ENCODE peak calls at places on chromosomes 13 and 19, in eight cellular contexts. N is suprapubic skin, C is heart left ventricle, R is H54, B is tibial nerve, S is A549, U is breast epithelium, P is body of pancreas. J is an unnamed sample.

GRCh38 chr19:8308891-8309291 is 733 bp upstream of the CD320 start:
- DNase-seq in N (peak), C (no peak), R (no peak), B (peak), S (no peak), U (peak), P (no peak), J (no peak)

GRCh38 chr19:39405930-39406655 is 554 bp upstream of the ZFP36 start:
- DNase-seq in N (no peak), C (no peak), R (no peak), B (no peak), S (no peak), U (no peak), P (no peak), J (peak)

GRCh38 chr19:58033741-58034475 is at the start of gene ZSCAN1:
- DNase-seq in N (peak), C (peak), R (no peak), B (peak), S (no peak), U (peak), P (peak), J (peak)

GRCh38 chr13:62696490-62696889 is 1280.8 kb upstream of the PCDH20 start:
- DNase-seq in N (no peak), C (no peak), R (no peak), B (no peak), S (no peak), U (no peak), P (no peak), J (no peak)

GRCh38 chr19:4803736-4804695 is 12.5 kb downstream of the FEM1A start:
- DNase-seq in N (no peak), C (peak), R (no peak), B (no peak), S (peak), U (no peak), P (peak), J (peak)

GRCh38 chr19:49669511-49669910 is 3.8 kb downstream of the BCL2L12 start:
- DNase-seq in N (no peak), C (no peak), R (no peak), B (no peak), S (no peak), U (no peak), P (no peak), J (no peak)

GRCh38 chr13:27283906-27284523 is 13.4 kb downstream of the RASL11A start:
- DNase-seq in N (no peak), C (no peak), R (no peak), B (no peak), S (peak), U (no peak), P (peak), J (peak)

GRCh38 chr13:95115525-95115924 is 185.7 kb downstream of the ABCC4 start:
- DNase-seq in N (no peak), C (no peak), R (no peak), B (no peak), S (peak), U (no peak), P (no peak), J (no peak)

GRCh38 chr13:109790951-109791605 is 4.7 kb upstream of the IRS2 start:
- DNase-seq in N (no peak), C (no peak), R (peak), B (no peak), S (no peak), U (no peak), P (peak), J (peak)

GRCh38 chr19:47613165-47614146 is 4.5 kb downstream of the BICRA start:
- DNase-seq in N (no peak), C (no peak), R (no peak), B (no peak), S (no peak), U (no peak), P (no peak), J (peak)

GRCh38 chr13:66405908-66406802 is 824.0 kb downstream of the PCDH9 start:
- DNase-seq in N (no peak), C (no peak), R (no peak), B (no peak), S (no peak), U (no peak), P (no peak), J (no peak)

GRCh38 chr13:114054830-114055439 is 77.5 kb downstream of the RASA3 start:
- DNase-seq in N (no peak), C (no peak), R (no peak), B (no peak), S (no peak), U (no peak), P (no peak), J (no peak)

GRCh38 chr13:44819245-44819644 is 170.0 kb downstream of the NUFIP1 start:
- DNase-seq in N (no peak), C (no peak), R (peak), B (no peak), S (peak), U (no peak), P (no peak), J (no peak)

GRCh38 chr19:7251502-7251901 is 42.7 kb downstream of the INSR start:
- DNase-seq in N (no peak), C (no peak), R (no peak), B (no peak), S (no peak), U (no peak), P (no peak), J (no peak)

GRCh38 chr13:98274921-98275487 is 97.9 kb upstream of the RNF113B start:
- DNase-seq in N (no peak), C (no peak), R (no peak), B (no peak), S (no peak), U (no peak), P (no peak), J (no peak)

GRCh38 chr13:113448885-113449692 is 4.2 kb downstream of the ADPRHL1 start:
- DNase-seq in N (no peak), C (peak), R (no peak), B (no peak), S (peak), U (peak), P (peak), J (peak)

GRCh38 chr19:50822661-50823208 is 852 bp downstream of the KLK1 start:
- DNase-seq in N (no peak), C (no peak), R (no peak), B (no peak), S (no peak), U (no peak), P (peak), J (no peak)

GRCh38 chr19:6227156-6227940 is 52.4 kb downstream of the MLLT1 start:
- DNase-seq in N (no peak), C (no peak), R (no peak), B (no peak), S (no peak), U (no peak), P (no peak), J (no peak)

GRCh38 chr13:112784811-112785418 is 95.1 kb downstream of the ATP11A start:
- DNase-seq in N (peak), C (no peak), R (no peak), B (no peak), S (no peak), U (no peak), P (no peak), J (no peak)

GRCh38 chr13:45143346-45143751 is 23.0 kb downstream of the GTF2F2 start:
- DNase-seq in N (no peak), C (no peak), R (no peak), B (no peak), S (no peak), U (no peak), P (no peak), J (peak)

GRCh38 chr19:41156207-41156606 is 36.8 kb upstream of the CYP2S1 start:
- DNase-seq in N (no peak), C (no peak), R (no peak), B (no peak), S (no peak), U (no peak), P (no peak), J (no peak)

GRCh38 chr19:48064509-48064908 is 20.6 kb upstream of the CABP5 start:
- DNase-seq in N (no peak), C (no peak), R (no peak), B (no peak), S (no peak), U (no peak), P (no peak), J (no peak)

GRCh38 chr19:38152461-38153379 is 71.3 kb downstream of the DPF1 start:
- DNase-seq in N (no peak), C (peak), R (peak), B (no peak), S (no peak), U (no peak), P (no peak), J (peak)

GRCh38 chr19:35851213-35852028 is 883 bp downstream of the NPHS1 start:
- DNase-seq in N (no peak), C (no peak), R (no peak), B (no peak), S (no peak), U (no peak), P (peak), J (no peak)

GRCh38 chr19:10653732-10654609 is at the start of gene ILF3:
- DNase-seq in N (peak), C (peak), R (peak), B (peak), S (peak), U (peak), P (peak), J (peak)
- TF ChIP-seq POLR2A in N (peak), C (peak), R (peak), B (peak), S (peak), U (peak), P (peak), J (peak)

DNA sequence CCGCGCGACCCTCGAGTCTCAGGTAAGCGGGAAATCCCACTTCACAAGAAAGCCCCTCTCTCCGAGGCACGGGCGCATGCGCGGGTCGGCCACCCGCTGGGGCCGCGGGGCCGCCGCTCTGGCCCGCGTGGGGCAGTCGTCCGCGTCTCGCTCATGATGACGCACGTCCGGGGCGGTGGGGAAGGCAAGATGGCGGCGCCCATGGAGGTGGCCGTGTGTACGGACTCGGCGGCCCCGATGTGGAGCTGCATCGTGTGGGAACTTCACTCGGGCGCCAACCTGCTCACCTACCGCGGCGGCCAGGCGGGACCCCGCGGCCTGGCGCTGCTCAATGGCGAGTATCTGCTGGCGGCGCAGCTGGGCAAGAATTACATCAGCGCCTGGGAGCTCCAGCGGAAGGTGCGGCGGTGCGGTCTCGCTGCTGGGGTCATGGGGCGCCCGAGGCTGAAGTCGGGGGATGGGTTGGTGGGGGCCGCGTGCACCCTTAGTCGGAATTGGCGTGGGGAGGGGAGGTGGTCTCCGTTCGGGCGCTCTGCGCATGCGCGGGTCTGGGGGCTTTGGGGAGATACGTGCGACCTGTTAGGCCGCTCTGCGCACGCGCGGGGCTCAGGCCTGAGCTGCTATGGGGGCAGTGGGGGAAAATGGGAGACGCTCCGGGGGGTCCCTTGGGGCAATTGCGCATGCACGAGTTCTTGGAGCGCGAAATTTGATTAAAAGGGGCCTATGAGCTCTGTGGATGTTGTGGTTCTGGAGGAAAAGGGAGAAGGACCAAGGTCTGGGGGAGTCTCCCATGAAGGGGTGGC is at the start of gene WDR18:
- DNase-seq in N (peak), C (peak), R (peak), B (peak), S (peak), U (peak), P (peak), J (peak)
- TF ChIP-seq POLR2A in N (no peak), C (peak), R (peak), B (peak), S (peak), U (no peak), P (peak), J (peak)

GRCh38 chr19:55111238-55111831 is 6.1 kb downstream of the PPP1R12C start:
- DNase-seq in N (no peak), C (peak), R (no peak), B (no peak), S (no peak), U (no peak), P (no peak), J (no peak)
- TF ChIP-seq POLR2A in N (no peak), C (no peak), R (no peak), B (no peak), S (no peak), U (no peak), P (no peak), J (no peak)

GRCh38 chr19:24033308-24033961 is 53.6 kb upstream of the ZNF254 start:
- DNase-seq in N (peak), C (peak), R (peak), B (peak), S (peak), U (peak), P (peak), J (peak)
- TF ChIP-seq POLR2A in N (peak), C (peak), R (peak), B (no peak), S (peak), U (peak), P (peak), J (peak)

DNA sequence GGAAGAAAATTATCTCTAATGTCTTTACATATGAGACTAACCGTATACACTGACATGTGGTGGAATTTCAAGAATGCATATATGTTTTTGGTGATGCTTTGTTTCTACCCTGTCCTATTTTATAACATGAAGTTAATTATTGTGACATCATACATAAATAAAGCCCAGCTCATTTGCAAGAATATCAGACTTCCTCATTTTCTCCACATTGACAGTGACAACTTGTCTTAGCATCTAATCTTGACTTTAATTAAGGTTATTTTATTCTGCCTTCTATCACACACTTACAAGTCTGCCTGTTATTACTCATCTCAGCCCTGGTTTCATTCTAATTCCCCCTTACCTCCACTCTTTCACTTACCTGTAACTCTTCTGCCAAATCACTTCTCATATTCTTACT is 140.6 kb upstream of the STARD13 start:
- DNase-seq in N (no peak), C (no peak), R (no peak), B (no peak), S (no peak), U (no peak), P (no peak), J (no peak)
- TF ChIP-seq POLR2A in N (no peak), C (no peak), R (no peak), B (no peak), S (no peak), U (no peak), P (no peak), J (no peak)

DNA sequence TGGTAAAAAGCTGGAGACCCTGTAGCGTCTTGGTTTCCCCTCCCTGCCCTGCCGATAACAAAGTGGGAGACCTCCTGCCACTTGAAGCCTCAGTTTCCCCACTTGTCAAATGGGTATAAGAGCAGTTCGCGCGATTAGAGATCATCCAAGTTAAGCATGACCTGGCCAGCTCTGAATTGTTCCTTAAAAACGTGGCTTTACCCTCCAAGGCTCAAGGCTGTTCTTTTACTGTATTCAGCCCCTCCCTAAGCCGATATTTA is 419 bp downstream of the TNPO2 start:
- DNase-seq in N (no peak), C (no peak), R (no peak), B (no peak), S (no peak), U (no peak), P (no peak), J (peak)
- TF ChIP-seq POLR2A in N (no peak), C (no peak), R (no peak), B (no peak), S (no peak), U (no peak), P (no peak), J (no peak)

DNA sequence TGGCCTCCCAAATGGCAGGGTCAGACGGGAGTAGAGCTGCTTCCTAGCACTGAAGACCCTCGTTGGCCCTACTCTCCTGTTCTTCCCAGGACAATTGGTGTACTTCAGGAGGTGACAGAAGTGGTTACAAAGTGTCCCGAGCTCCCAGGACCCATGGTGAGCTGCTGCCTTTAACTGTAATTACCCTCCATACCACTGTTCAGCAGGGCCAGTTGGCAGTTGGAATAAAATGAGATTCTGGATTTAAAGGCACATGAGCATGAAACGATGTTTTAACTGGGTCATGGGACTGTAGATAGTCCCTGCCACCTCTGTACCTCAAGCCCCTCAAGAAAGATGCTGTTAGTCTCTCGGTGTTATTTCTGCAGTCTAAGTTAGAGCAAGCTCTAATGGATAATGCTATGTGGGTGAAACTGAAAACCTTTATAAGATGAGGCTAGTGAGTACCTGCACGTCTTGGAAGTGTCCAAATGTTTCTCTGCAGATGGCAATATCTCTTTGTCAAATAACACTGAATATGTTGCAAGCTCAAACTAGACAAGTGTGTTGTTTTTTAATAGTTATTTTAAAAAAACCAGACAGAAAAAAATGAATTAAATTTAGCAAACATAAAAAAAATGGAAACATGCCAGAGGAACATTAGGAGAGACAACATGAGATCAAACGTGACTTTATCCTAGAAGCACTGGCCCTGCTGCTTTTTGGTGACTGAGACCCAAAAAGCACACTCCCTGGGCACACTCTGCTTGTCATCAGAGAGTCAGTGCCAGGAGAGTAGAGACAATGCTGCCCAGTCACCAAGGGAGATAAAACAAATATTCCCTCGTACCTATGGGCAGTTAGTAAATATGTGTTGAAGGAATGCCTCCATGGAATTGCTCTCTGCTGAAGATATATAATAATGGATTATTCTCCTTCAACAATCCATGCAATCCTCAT is 266.3 kb downstream of the LMO7 start:
- DNase-seq in N (no peak), C (no peak), R (no peak), B (no peak), S (no peak), U (no peak), P (no peak), J (no peak)
- TF ChIP-seq POLR2A in N (no peak), C (no peak), R (no peak), B (no peak), S (no peak), U (no peak), P (no peak), J (no peak)

J was measured in erythroblast.